ENCODE peak calls at places on chromosomes 12 and 14, in nine cellular contexts. W, Z, R, I, S, X, N, E and C are unnamed samples.

GRCh38 chr14:21825147-21825743 is 151.6 kb upstream of the OR4E1 start:
- DNase-seq in W (peak; percentile 13), Z (no peak), R (no peak), I (peak; percentile 29), S (no peak), X (peak; percentile 12), N (peak; percentile 31), E (no peak), C (peak; percentile 26)

GRCh38 chr12:98401427-98401826 is 114.0 kb upstream of the TMPO start:
- DNase-seq in W (no peak), Z (no peak), R (peak; percentile 37), I (no peak), S (no peak), X (no peak), N (no peak), E (no peak), C (no peak)

GRCh38 chr12:110733089-110733715 is 9.5 kb downstream of the PPP1CC start:
- DNase-seq in W (no peak), Z (no peak), R (no peak), I (no peak), S (no peak), X (no peak), N (no peak), E (no peak), C (peak; percentile 78)

GRCh38 chr14:101960225-101960624 is 4.1 kb upstream of the DYNC1H1 start:
- DNase-seq in W (no peak), Z (no peak), R (no peak), I (peak; percentile 15), S (no peak), X (no peak), N (peak; percentile 39), E (no peak), C (no peak)

GRCh38 chr14:61489932-61490331 is 168.6 kb downstream of the PRKCH start:
- DNase-seq in W (no peak), Z (no peak), R (no peak), I (no peak), S (no peak), X (no peak), N (no peak), E (no peak), C (no peak)

GRCh38 chr12:132904718-132905328 is 17.4 kb upstream of the CHFR start:
- DNase-seq in W (peak; percentile 86), Z (peak; percentile 80), R (no peak), I (peak; percentile 90), S (peak; percentile 80), X (peak; percentile 89), N (peak; percentile 93), E (no peak), C (peak; percentile 61)

GRCh38 chr12:54932691-54933090 is 51.9 kb downstream of the TESPA1 start:
- DNase-seq in W (no peak), Z (no peak), R (peak; percentile 17), I (no peak), S (no peak), X (no peak), N (no peak), E (no peak), C (peak; percentile 4)

GRCh38 chr14:71758198-71758955 is 173.9 kb upstream of the RGS6 start:
- DNase-seq in W (no peak), Z (no peak), R (no peak), I (no peak), S (no peak), X (no peak), N (no peak), E (no peak), C (no peak)